ENCODE peak calls at places on chromosomes 16 and 17, in ten cellular contexts. U, Q, F, N, X, K, S, P, O and J are unnamed samples. For H3K4me1, the result is how much of the 10 kb centered on the place peaks cover.

GRCh38 chr16:73527191-73527590 is 479.3 kb upstream of the ZFHX3 start:
- DNase-seq in U (peak), Q (no peak), F (no peak), N (no peak), X (no peak), K (no peak), S (no peak), P (no peak), O (no peak), J (no peak)

GRCh38 chr17:71380535-71380934 is 740.3 kb upstream of the SOX9 start:
- DNase-seq in U (no peak), Q (no peak), F (no peak), N (no peak), X (no peak), K (no peak), S (no peak), P (no peak), O (no peak), J (no peak)

GRCh38 chr17:32319548-32319905 is 22.4 kb downstream of the C17orf75 start:
- DNase-seq in U (peak), Q (peak), F (peak), N (no peak), X (peak), K (peak), S (peak), P (peak), O (peak), J (peak)

GRCh38 chr17:385195-385835 is 32.7 kb upstream of the RPH3AL start:
- DNase-seq in U (peak), Q (no peak), F (no peak), N (no peak), X (peak), K (peak), S (peak), P (peak), O (peak), J (peak)

GRCh38 chr17:58764373-58764772 is 8.7 kb downstream of the PPM1E start:
- DNase-seq in U (no peak), Q (peak), F (no peak), N (no peak), X (no peak), K (no peak), S (no peak), P (no peak), O (no peak), J (no peak)

GRCh38 chr17:74809031-74809430 is 32.9 kb upstream of the NAT9 start:
- DNase-seq in U (no peak), Q (no peak), F (no peak), N (no peak), X (no peak), K (no peak), S (no peak), P (no peak), O (no peak), J (no peak)

GRCh38 chr16:84841787-84842300 is 22.1 kb downstream of the CRISPLD2 start:
- DNase-seq in U (no peak), Q (peak), F (peak), N (peak), X (peak), K (no peak), S (no peak), P (no peak), O (peak), J (no peak)

GRCh38 chr16:1959269-1960039 is at the start of gene NDUFB10:
- DNase-seq in U (peak), Q (peak), F (peak), N (peak), X (peak), K (peak), S (peak), P (peak), O (peak), J (peak)

GRCh38 chr17:74147436-74147835 is 56.0 kb upstream of the RPL38 start:
- DNase-seq in U (no peak), Q (no peak), F (no peak), N (no peak), X (no peak), K (no peak), S (no peak), P (no peak), O (no peak), J (no peak)

GRCh38 chr16:70717817-70718216 is 32.0 kb upstream of the MTSS2 start:
- DNase-seq in U (no peak), Q (no peak), F (no peak), N (no peak), X (no peak), K (no peak), S (no peak), P (no peak), O (no peak), J (no peak)

GRCh38 chr17:40992666-40993065 is 1.3 kb downstream of the KRTAP3-3 start:
- DNase-seq in U (no peak), Q (no peak), F (no peak), N (no peak), X (no peak), K (no peak), S (no peak), P (no peak), O (no peak), J (no peak)

GRCh38 chr16:24748242-24748641 is 18.8 kb downstream of the TNRC6A start:
- DNase-seq in U (peak), Q (no peak), F (no peak), N (peak), X (peak), K (no peak), S (peak), P (peak), O (no peak), J (no peak)

GRCh38 chr16:65054457-65054856 is 67.4 kb downstream of the CDH11 start:
- DNase-seq in U (no peak), Q (no peak), F (no peak), N (no peak), X (no peak), K (no peak), S (no peak), P (no peak), O (no peak), J (no peak)

GRCh38 chr16:89491238-89491869 is 993 bp upstream of the ANKRD11 start:
- DNase-seq in U (peak), Q (no peak), F (no peak), N (peak), X (no peak), K (no peak), S (no peak), P (no peak), O (peak), J (no peak)
- H3K4me1 ChIP-seq in U (under half), Q (under half), F (under half), N (under half), X (under half), K (under half), S (under half), P (under half), O (under half), J (under half)

GRCh38 chr16:8631818-8632217 is 10.3 kb downstream of the METTL22 start:
- DNase-seq in U (no peak), Q (no peak), F (no peak), N (no peak), X (no peak), K (no peak), S (no peak), P (no peak), O (no peak), J (no peak)

GRCh38 chr16:8639694-8640093 is 18.2 kb downstream of the METTL22 start:
- DNase-seq in U (no peak), Q (no peak), F (no peak), N (no peak), X (no peak), K (no peak), S (no peak), P (no peak), O (no peak), J (no peak)

GRCh38 chr16:8632675-8633182 is 11.2 kb downstream of the METTL22 start:
- DNase-seq in U (no peak), Q (peak), F (no peak), N (no peak), X (no peak), K (no peak), S (no peak), P (peak), O (no peak), J (no peak)

GRCh38 chr16:8631373-8631772 is 9.9 kb downstream of the METTL22 start:
- DNase-seq in U (no peak), Q (no peak), F (no peak), N (no peak), X (no peak), K (no peak), S (no peak), P (no peak), O (no peak), J (no peak)

DNA sequence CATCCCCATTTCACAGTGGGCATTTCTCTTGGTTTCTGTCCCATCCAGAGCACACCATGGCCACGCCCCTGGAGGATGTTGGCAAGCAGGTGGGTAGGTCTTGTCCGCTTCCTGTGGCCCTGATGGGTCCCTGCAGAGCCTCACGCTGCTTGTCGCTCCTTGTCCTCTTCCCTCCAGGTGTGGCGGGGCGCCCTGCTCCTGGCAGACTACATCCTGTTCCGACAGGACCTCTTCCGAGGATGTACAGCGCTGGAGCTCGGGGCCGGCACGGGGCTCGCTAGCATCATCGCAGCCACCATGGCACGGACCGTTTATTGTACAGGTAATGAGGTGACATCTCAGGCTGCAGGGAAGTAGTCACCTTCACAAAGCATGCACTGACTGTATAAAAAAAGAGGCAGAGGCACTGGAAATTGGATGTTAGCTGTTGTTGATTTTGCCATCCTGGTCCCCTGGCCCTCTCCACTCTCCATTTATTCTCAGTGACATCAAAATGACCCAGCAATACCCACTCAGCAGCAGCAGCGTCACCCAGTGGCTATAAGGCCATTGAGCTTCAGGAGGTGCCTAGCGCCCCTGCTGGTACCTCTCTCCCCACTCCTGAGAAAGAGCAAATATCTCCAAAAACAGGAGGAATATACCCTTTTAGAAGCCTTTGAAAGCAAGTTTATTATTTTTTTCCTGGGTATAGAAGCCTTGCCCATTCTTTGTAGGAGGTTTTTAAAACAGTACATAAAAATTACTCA is 13.7 kb downstream of the METTL22 start:
- DNase-seq in U (peak), Q (no peak), F (no peak), N (no peak), X (peak), K (no peak), S (peak), P (peak), O (peak), J (no peak)
- TF ChIP-seq CTCF in U (peak), Q (no peak), F (no peak), N (no peak), X (peak), K (no peak), S (peak), P (no peak), O (peak), J (no peak)

GRCh38 chr17:39617100-39617445 is 9.4 kb upstream of the NEUROD2 start:
- DNase-seq in U (no peak), Q (no peak), F (no peak), N (no peak), X (no peak), K (no peak), S (no peak), P (no peak), O (no peak), J (no peak)
- H3K4me1 ChIP-seq in U (under half), Q (under half), F (under half), N (under half), X (under half), K (under half), S (under half), P (under half), O (under half), J (under half)

GRCh38 chr16:85915125-85915845 is 16.3 kb downstream of the IRF8 start:
- DNase-seq in U (no peak), Q (no peak), F (no peak), N (no peak), X (no peak), K (no peak), S (no peak), P (no peak), O (no peak), J (peak)

GRCh38 chr16:85917959-85918358 is 19.0 kb downstream of the IRF8 start:
- DNase-seq in U (no peak), Q (no peak), F (no peak), N (no peak), X (no peak), K (no peak), S (no peak), P (no peak), O (no peak), J (no peak)

GRCh38 chr16:85916141-85916890 is 17.4 kb downstream of the IRF8 start:
- DNase-seq in U (no peak), Q (peak), F (no peak), N (peak), X (peak), K (peak), S (peak), P (no peak), O (no peak), J (peak)

GRCh38 chr16:85918436-85918835 is 19.5 kb downstream of the IRF8 start:
- DNase-seq in U (no peak), Q (no peak), F (no peak), N (no peak), X (no peak), K (no peak), S (no peak), P (no peak), O (no peak), J (peak)

DNA sequence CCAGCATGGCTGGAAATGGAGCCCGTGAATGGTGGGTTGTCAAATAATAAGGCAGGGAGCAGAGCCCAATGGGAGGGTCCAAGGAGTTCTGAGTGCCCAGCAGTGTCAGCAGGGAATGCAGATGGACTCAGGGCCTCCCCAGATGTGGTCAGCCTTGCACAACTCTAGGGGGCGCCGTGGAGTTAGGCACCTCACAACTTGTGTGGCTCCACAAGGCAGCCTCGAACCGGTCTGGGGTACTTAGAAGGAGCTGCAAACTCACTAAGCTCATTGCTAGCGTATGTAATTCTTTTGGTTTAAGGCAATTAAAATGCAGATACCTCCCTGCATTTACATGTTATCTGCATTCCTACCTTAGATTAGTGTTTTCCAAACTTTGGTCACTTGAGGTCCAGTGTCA is 18.1 kb downstream of the IRF8 start:
- DNase-seq in U (no peak), Q (no peak), F (no peak), N (no peak), X (no peak), K (no peak), S (no peak), P (no peak), O (peak), J (peak)
- TF ChIP-seq CTCF in U (no peak), Q (no peak), F (no peak), N (no peak), X (peak), K (no peak), S (no peak), P (no peak), O (peak), J (no peak)